ENCODE peak calls at places on chromosome X, in nine cellular contexts. M is NCI-H1436; D is Right ventricle myocardium superior; A is iris pigment epithelial cell; L is NAMALWA; P is glutamatergic neuron; K is activated naive CD8-positive, alpha-beta T cell treated with anti-CD3 and anti-CD28 coated beads for 36 hours; B is activated T-helper 1 cell treated with anti-CD3 and anti-CD28 coated beads, Interleukin-12 subunit alpha, Interleukin-12 subunit beta, Interleukin-2, Interleukin-4 antibody, amounts not matched to agents 30 ng/mL and 10 ng/mL and 1 ng/mL, durations not matched to agents 14 hours and 24 hours and 36 hours; F is stromal cell of bone marrow. H is an unnamed sample.
A peak's percentile ranks its signal among the peaks of the same experiment; 100 is the strongest.

GRCh38 chrX:117969337-117969736 is 147.3 kb downstream of the KLHL13 start:
- DNase-seq in L (no peak), F (no peak), M (peak; percentile 66), D (no peak), P (no peak), A (no peak), B (no peak), K (no peak), H (no peak)

GRCh38 chrX:16718824-16719333 is 533 bp upstream of the SYAP1 start:
- DNase-seq in P (no peak), M (no peak), K (no peak), D (no peak), F (no peak), A (no peak), B (no peak), L (no peak), H (no peak)

GRCh38 chrX:106948641-106949040 is 28.4 kb downstream of the CLDN2 start:
- DNase-seq in K (no peak), P (no peak), B (no peak), L (no peak), D (no peak), F (no peak), M (no peak), A (peak; percentile 8), H (no peak)

GRCh38 chrX:12867746-12868145 is 874 bp downstream of the TLR7 start:
- DNase-seq in B (no peak), F (no peak), K (no peak), A (no peak), L (peak; percentile 20), M (no peak), P (no peak), D (no peak), H (no peak)

GRCh38 chrX:106752101-106752678 is 25.7 kb downstream of the RNF128 start:
- DNase-seq in F (no peak), A (peak; percentile 1), B (no peak), P (no peak), L (no peak), M (no peak), K (no peak), D (no peak), H (no peak)

GRCh38 chrX:136694491-136695087 is 46.6 kb downstream of the CD40LG start:
- DNase-seq in M (peak; percentile 68), F (peak; percentile 26), A (peak; percentile 62), L (peak; percentile 77), K (no peak), P (no peak), D (no peak), B (no peak), H (no peak)

GRCh38 chrX:113804293-113804692 is 779.6 kb upstream of the HTR2C start:
- DNase-seq in A (no peak), D (no peak), L (no peak), P (no peak), K (no peak), F (no peak), M (no peak), B (no peak), H (no peak)

GRCh38 chrX:110055616-110056015 is 52.7 kb downstream of the TMEM164 start:
- DNase-seq in P (no peak), B (no peak), F (no peak), L (no peak), K (no peak), D (no peak), A (peak; percentile 20), M (no peak), H (no peak)

GRCh38 chrX:107775000-107775733 is 420 bp downstream of the TSC22D3 start:
- DNase-seq in A (no peak), F (no peak), P (no peak), K (peak; percentile 12), B (no peak), L (no peak), M (no peak), D (no peak), H (no peak)

H was measured in spleen.